ENCODE peak calls at places on chromosomes 6 and 20, in five cellular contexts. Y is brain microvascular endothelial cell, R is endothelial cell of umbilical vein, A is adipocyte, E is cardiac muscle cell. U is an unnamed sample.

GRCh38 chr6:30450908-30451818 is 38.1 kb upstream of the HLA-E start:
- DNase-seq in A (peak; percentile 69), Y (peak; percentile 56), E (no peak), R (no peak), U (peak; percentile 54)

GRCh38 chr20:49276201-49276894 is 1.5 kb downstream of the ZNFX1 start:
- DNase-seq in Y (peak; percentile 36), A (peak; percentile 81), R (peak; percentile 80), E (no peak), U (peak; percentile 68)

GRCh38 chr6:111685506-111685905 is 79.8 kb upstream of the TRAF3IP2 start:
- DNase-seq in Y (no peak), E (no peak), A (no peak), R (peak; percentile 39), U (no peak)

GRCh38 chr20:53748176-53748575 is 154.5 kb upstream of the ZNF217 start:
- DNase-seq in A (no peak), R (no peak), Y (no peak), E (no peak), U (no peak)

GRCh38 chr6:134850906-134851305 is 99.0 kb downstream of the ALDH8A1 start:
- DNase-seq in Y (peak; percentile 55), A (peak; percentile 48), R (no peak), E (no peak), U (no peak)

GRCh38 chr6:135054238-135054574 is 416 bp downstream of the HBS1L start:
- DNase-seq in A (no peak), Y (no peak), E (no peak), R (no peak), U (no peak)

GRCh38 chr6:99943846-99944245 is 50.2 kb downstream of the MCHR2 start:
- DNase-seq in Y (no peak), R (no peak), E (no peak), A (no peak), U (no peak)

GRCh38 chr6:36679043-36679821 is 718 bp downstream of the CDKN1A start:
- DNase-seq in R (peak; percentile 71), E (peak; percentile 51), Y (no peak), A (peak; percentile 59), U (peak; percentile 60)

GRCh38 chr20:48783533-48784272 is 44.1 kb downstream of the PREX1 start:
- DNase-seq in Y (peak; percentile 67), E (no peak), A (no peak), R (no peak), U (peak; percentile 28)

GRCh38 chr6:157610451-157610999 is 212.5 kb upstream of the SNX9 start:
- DNase-seq in A (no peak), E (no peak), Y (no peak), R (no peak), U (no peak)

GRCh38 chr20:40506567-40506966 is 182.5 kb downstream of the MAFB start:
- DNase-seq in Y (peak; percentile 98), E (no peak), A (peak; percentile 95), R (peak; percentile 34), U (peak; percentile 95)

GRCh38 chr6:33702345-33702977 is 9.0 kb downstream of the UQCC2 start:
- DNase-seq in A (peak; percentile 81), Y (peak; percentile 59), E (peak; percentile 56), R (peak; percentile 52), U (peak; percentile 64)

GRCh38 chr6:100160913-100161312 is 166.9 kb upstream of the MCHR2 start:
- DNase-seq in R (no peak), E (no peak), Y (no peak), A (no peak), U (no peak)

GRCh38 chr6:148528292-148528691 is 185.7 kb downstream of the SASH1 start:
- DNase-seq in R (no peak), Y (no peak), A (no peak), E (no peak), U (peak; percentile 54)

GRCh38 chr6:70151616-70152015 is 151.3 kb downstream of the COL9A1 start:
- DNase-seq in Y (peak; percentile 16), R (no peak), E (no peak), A (no peak), U (no peak)

GRCh38 chr6:19311786-19312185 is 525.4 kb upstream of the ID4 start:
- DNase-seq in Y (no peak), E (no peak), R (no peak), A (no peak), U (no peak)

GRCh38 chr6:45710304-45710821 is 305.3 kb downstream of the CLIC5 start:
- DNase-seq in R (no peak), E (no peak), A (peak; percentile 67), Y (no peak), U (peak; percentile 51)

GRCh38 chr20:5920581-5920980 is 29.8 kb downstream of the TRMT6 start:
- DNase-seq in A (no peak), Y (no peak), R (no peak), E (no peak), U (no peak)

GRCh38 chr6:66496659-66497058 is 789.6 kb upstream of the EYS start:
- DNase-seq in A (peak; percentile 3), E (peak; percentile 61), R (no peak), Y (no peak), U (no peak)

GRCh38 chr20:51542033-51542893 is at the start of gene NFATC2:
- DNase-seq in A (no peak), Y (no peak), R (peak; percentile 45), E (peak; percentile 80), U (no peak)

GRCh38 chr20:33647603-33648395 is 14.3 kb upstream of the C20orf144 start:
- DNase-seq in R (peak; percentile 60), A (peak; percentile 15), Y (peak; percentile 74), E (no peak), U (peak; percentile 95)

GRCh38 chr6:144811140-144811539 is 526.0 kb downstream of the UTRN start:
- DNase-seq in E (no peak), Y (no peak), A (no peak), R (no peak), U (peak; percentile 68)

GRCh38 chr20:6622041-6622440 is 145.4 kb upstream of the BMP2 start:
- DNase-seq in E (no peak), A (no peak), Y (no peak), R (peak; percentile 37), U (peak; percentile 12)

GRCh38 chr20:35991142-35991771 is 22.9 kb downstream of the CNBD2 start:
- DNase-seq in A (peak; percentile 72), R (peak; percentile 50), E (peak; percentile 48), Y (peak; percentile 38), U (peak; percentile 51)

GRCh38 chr6:98839788-98840361 is 5.5 kb downstream of the POU3F2 start:
- DNase-seq in R (no peak), E (peak; percentile 43), Y (no peak), A (no peak), U (peak; percentile 29)

GRCh38 chr20:50746138-50746940 is 15.0 kb downstream of the PARD6B start:
- DNase-seq in A (no peak), E (peak; percentile 51), R (no peak), Y (no peak), U (no peak)

GRCh38 chr6:44805239-44805849 is 417.8 kb downstream of the CDC5L start:
- DNase-seq in E (no peak), A (peak; percentile 45), R (no peak), Y (no peak), U (peak; percentile 53)

GRCh38 chr6:152746172-152746553 is 4.4 kb upstream of the VIP start:
- DNase-seq in A (peak; percentile 36), Y (peak; percentile 4), E (no peak), R (no peak), U (peak; percentile 65)

GRCh38 chr6:20404641-20405032 is 3.0 kb downstream of the E2F3 start:
- DNase-seq in Y (peak; percentile 79), E (peak; percentile 73), A (peak; percentile 79), R (peak; percentile 84), U (peak; percentile 69)

GRCh38 chr20:63394069-63394468 is 32.9 kb upstream of the CHRNA4 start:
- DNase-seq in R (no peak), A (peak; percentile 3), Y (no peak), E (no peak), U (no peak)

GRCh38 chr6:57013501-57013900 is 33.0 kb upstream of the KIAA1586 start:
- DNase-seq in R (no peak), Y (peak; percentile 41), E (no peak), A (peak; percentile 81), U (peak; percentile 77)

DNA sequence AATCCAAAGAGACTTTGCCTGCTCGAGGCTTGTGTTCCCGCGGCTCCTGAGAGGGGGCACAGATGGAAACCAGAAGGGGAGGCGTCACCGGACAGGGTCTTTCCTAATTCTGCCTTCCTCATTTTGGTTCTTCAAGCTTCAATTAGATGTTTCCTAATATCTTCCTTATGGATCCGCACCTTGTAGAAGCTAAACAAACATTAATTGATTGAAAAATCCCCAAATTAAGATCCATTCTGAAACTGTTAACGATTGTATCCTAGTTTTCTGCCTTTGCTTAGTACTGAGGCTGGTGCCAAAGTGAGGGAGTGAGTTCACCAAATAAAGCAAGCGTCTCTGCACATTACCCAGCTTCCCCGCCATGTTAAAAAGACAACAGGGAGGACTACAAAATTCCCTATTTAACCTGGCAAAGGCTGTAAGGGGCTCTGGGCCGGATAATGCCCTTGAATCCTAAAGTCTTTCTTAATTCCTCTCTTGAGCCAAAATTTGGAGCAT is 123.2 kb downstream of the GPX5 start:
- DNase-seq in R (no peak), Y (peak; percentile 7), E (no peak), A (peak; percentile 39), U (peak; percentile 12)
- H3K4me3 ChIP-seq in R (peak overlapping the region; percentile 70), Y (peak overlapping the region; percentile 74), E (peak overlapping the region; percentile 75), A (peak overlapping the region; percentile 88), U (peak overlapping the region; percentile 75)

GRCh38 chr6:5541751-5542432 is 280.6 kb downstream of the FARS2 start:
- DNase-seq in E (no peak), R (no peak), Y (peak; percentile 20), A (no peak), U (peak; percentile 52)

GRCh38 chr6:5552243-5552642 is 290.9 kb downstream of the FARS2 start:
- DNase-seq in E (no peak), Y (no peak), R (no peak), A (peak; percentile 17), U (peak; percentile 38)

GRCh38 chr6:5550631-5551030 is 289.3 kb downstream of the FARS2 start:
- DNase-seq in Y (no peak), A (no peak), R (no peak), E (no peak), U (no peak)

GRCh38 chr6:5547571-5547970 is 286.3 kb downstream of the FARS2 start:
- DNase-seq in E (no peak), Y (no peak), A (no peak), R (no peak), U (no peak)
- H3K4me3 ChIP-seq in E (no peak overlapping the region), Y (no peak overlapping the region), A (no peak overlapping the region), R (no peak overlapping the region), U (no peak overlapping the region)

DNA sequence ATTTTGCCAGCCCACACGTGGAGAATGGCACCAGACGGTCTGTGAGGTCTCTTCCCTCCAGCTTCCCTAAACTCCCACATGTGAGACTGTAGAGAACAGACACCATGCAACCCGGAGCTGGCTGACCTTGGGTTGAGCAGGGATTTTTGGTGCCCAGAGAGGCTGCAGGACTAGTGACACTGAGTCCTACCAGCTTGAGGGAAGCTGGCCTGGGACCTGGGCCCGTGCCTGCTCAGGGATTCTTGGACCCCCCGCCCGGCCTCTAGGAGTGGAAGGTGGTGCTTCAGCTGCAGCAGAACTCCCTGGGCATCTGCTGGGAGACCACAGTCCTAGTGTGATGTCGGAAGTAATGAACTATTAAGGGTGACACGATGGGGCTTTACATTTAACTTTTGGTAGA is 3.2 kb downstream of the PSMG4 start:
- DNase-seq in R (no peak), A (no peak), E (no peak), Y (no peak), U (no peak)
- H3K4me3 ChIP-seq in R (no peak overlapping the region), A (no peak overlapping the region), E (no peak overlapping the region), Y (no peak overlapping the region), U (no peak overlapping the region)

DNA sequence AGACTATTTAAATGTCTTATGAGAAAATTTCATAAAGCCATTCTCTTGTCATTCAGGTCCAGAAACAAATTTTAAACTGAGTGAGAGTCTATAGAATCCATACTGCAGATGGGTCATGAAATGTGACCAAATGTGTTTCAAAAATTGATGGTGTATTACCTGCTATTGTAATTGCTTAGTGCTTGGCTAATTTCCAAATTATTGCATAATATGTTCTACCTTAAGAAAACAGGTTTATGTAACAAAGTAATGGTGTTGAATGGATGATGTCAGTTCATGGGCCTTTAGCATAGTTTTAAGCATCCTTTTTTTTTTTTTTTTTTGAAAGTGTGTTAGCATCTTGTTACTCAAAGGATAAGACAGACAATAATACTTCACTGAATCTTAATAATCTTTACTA is 5.0 kb downstream of the MARCKS start:
- DNase-seq in A (no peak), E (no peak), Y (no peak), R (no peak), U (peak; percentile 33)
- H3K4me3 ChIP-seq in A (peak overlapping the region; percentile 98), E (peak overlapping the region; percentile 14), Y (peak overlapping the region; percentile 5), R (no peak overlapping the region), U (no peak overlapping the region)